ENCODE peak calls at places on chromosomes 4 and X, in four cellular contexts. T is psoas muscle, X is hepatocyte, Y is H9. E is an unnamed sample.

GRCh38 chrX:76802698-76803097 is 375.2 kb downstream of the MAGEE1 start:
- DNase-seq in T (no peak), X (no peak), Y (no peak), E (no peak)

GRCh38 chr4:70765368-70765767 is 43.6 kb downstream of the RUFY3 start:
- DNase-seq in T (no peak), X (no peak), Y (no peak), E (no peak)

GRCh38 chr4:86657910-86658309 is 63.8 kb downstream of the PTPN13 start:
- DNase-seq in T (no peak), X (no peak), Y (no peak), E (peak; percentile 27)

GRCh38 chr4:159206427-159206871 is 103.6 kb downstream of the RAPGEF2 start:
- DNase-seq in T (no peak), X (no peak), Y (no peak), E (peak; percentile 81)

GRCh38 chrX:78759081-78759480 is 11.6 kb downstream of the LPAR4 start:
- DNase-seq in T (no peak), X (no peak), Y (no peak), E (no peak)

GRCh38 chr4:84913176-84913575 is 53.3 kb downstream of the WDFY3 start:
- DNase-seq in T (no peak), X (no peak), Y (no peak), E (no peak)

GRCh38 chr4:151458148-151458547 is 49.2 kb downstream of the FHIP1A start:
- DNase-seq in T (no peak), X (no peak), Y (no peak), E (no peak)

GRCh38 chr4:52864816-52865215 is 2.7 kb downstream of the RASL11B start:
- DNase-seq in T (no peak), X (peak; percentile 67), Y (no peak), E (no peak)

GRCh38 chr4:1794809-1795303 is 1.8 kb downstream of the FGFR3 start:
- DNase-seq in T (no peak), X (no peak), Y (no peak), E (no peak)

GRCh38 chr4:103645991-103646390 is 73.8 kb downstream of the TACR3 start:
- DNase-seq in T (no peak), X (no peak), Y (no peak), E (no peak)

GRCh38 chr4:2288051-2288541 is 26.2 kb upstream of the MXD4 start:
- DNase-seq in T (no peak), X (no peak), Y (peak; percentile 18), E (no peak)

GRCh38 chr4:157994863-157995262 is 178.0 kb downstream of the GASK1B start:
- DNase-seq in T (no peak), X (peak; percentile 38), Y (no peak), E (no peak)

GRCh38 chr4:123602007-123602406 is 205.4 kb downstream of the SPRY1 start:
- DNase-seq in T (no peak), X (no peak), Y (no peak), E (no peak)

GRCh38 chrX:38232287-38232686 is 11.6 kb upstream of the SRPX start:
- DNase-seq in T (no peak), X (no peak), Y (no peak), E (no peak)

GRCh38 chrX:39418132-39418935 is 617.1 kb downstream of the MID1IP1 start:
- DNase-seq in T (no peak), X (no peak), Y (no peak), E (no peak)

GRCh38 chrX:106802388-106803275 is at the start of gene TBC1D8B:
- DNase-seq in T (peak; percentile 79), X (peak; percentile 86), Y (peak; percentile 82), E (peak; percentile 59)

GRCh38 chr4:153502584-153502983 is 36.4 kb downstream of the TMEM131L start:
- DNase-seq in T (no peak), X (no peak), Y (no peak), E (no peak)

GRCh38 chrX:120428309-120428708 is 40.8 kb downstream of the LAMP2 start:
- DNase-seq in T (no peak), X (peak; percentile 9), Y (no peak), E (no peak)

GRCh38 chrX:48937065-48937907 is 18.5 kb upstream of the PIM2 start:
- DNase-seq in T (peak; percentile 68), X (no peak), Y (no peak), E (peak; percentile 94)

GRCh38 chrX:44897539-44897938 is 24.6 kb downstream of the KDM6A start:
- DNase-seq in T (no peak), X (no peak), Y (no peak), E (no peak)

GRCh38 chr4:87848622-87849351 is 16.0 kb downstream of the MEPE start:
- DNase-seq in T (no peak), X (peak; percentile 79), Y (peak; percentile 44), E (peak; percentile 76)

GRCh38 chr4:155208258-155209054 is at the start of gene NPY2R:
- DNase-seq in T (peak; percentile 39), X (peak; percentile 28), Y (peak; percentile 78), E (no peak)

GRCh38 chr4:142396279-142396678 is 449.8 kb downstream of the INPP4B start:
- DNase-seq in T (no peak), X (no peak), Y (no peak), E (no peak)

GRCh38 chr4:87304659-87305277 is 17.9 kb downstream of the HSD17B13 start:
- DNase-seq in T (no peak), X (peak; percentile 19), Y (no peak), E (no peak)

GRCh38 chr4:6731301-6731641 is 15.3 kb downstream of the BLOC1S4 start:
- DNase-seq in T (no peak), X (no peak), Y (no peak), E (no peak)
- H3K4me1 ChIP-seq in T (peaks cover 12% of the 10 kb centered on the region), X (peaks cover 8% of the 10 kb centered on the region), Y (peaks cover 3% of the 10 kb centered on the region), E (no peaks in the 10 kb centered on the region)

GRCh38 chr4:37767019-37767418 is 59.5 kb upstream of the PGM2 start:
- DNase-seq in T (no peak), X (no peak), Y (no peak), E (no peak)

GRCh38 chr4:37767546-37767945 is 58.9 kb upstream of the PGM2 start:
- DNase-seq in T (peak; percentile 69), X (peak; percentile 39), Y (no peak), E (no peak)

GRCh38 chr4:37771771-37772170 is 54.7 kb upstream of the PGM2 start:
- DNase-seq in T (no peak), X (no peak), Y (no peak), E (no peak)

GRCh38 chr4:37770016-37770415 is 56.5 kb upstream of the PGM2 start:
- DNase-seq in T (no peak), X (no peak), Y (no peak), E (no peak)

GRCh38 chr4:37769590-37769989 is 56.9 kb upstream of the PGM2 start:
- DNase-seq in T (no peak), X (no peak), Y (no peak), E (no peak)
- TF ChIP-seq CTCF in T (no peak), X (no peak), Y (no peak), E (no peak)

GRCh38 chr4:6689506-6689960 is 4.1 kb upstream of the S100P start:
- DNase-seq in T (no peak), X (peak; percentile 31), Y (peak; percentile 53), E (no peak)
- H3K4me1 ChIP-seq in T (no peaks in the 10 kb centered on the region), X (peaks cover 44% of the 10 kb centered on the region), Y (no peaks in the 10 kb centered on the region), E (no peaks in the 10 kb centered on the region)

DNA sequence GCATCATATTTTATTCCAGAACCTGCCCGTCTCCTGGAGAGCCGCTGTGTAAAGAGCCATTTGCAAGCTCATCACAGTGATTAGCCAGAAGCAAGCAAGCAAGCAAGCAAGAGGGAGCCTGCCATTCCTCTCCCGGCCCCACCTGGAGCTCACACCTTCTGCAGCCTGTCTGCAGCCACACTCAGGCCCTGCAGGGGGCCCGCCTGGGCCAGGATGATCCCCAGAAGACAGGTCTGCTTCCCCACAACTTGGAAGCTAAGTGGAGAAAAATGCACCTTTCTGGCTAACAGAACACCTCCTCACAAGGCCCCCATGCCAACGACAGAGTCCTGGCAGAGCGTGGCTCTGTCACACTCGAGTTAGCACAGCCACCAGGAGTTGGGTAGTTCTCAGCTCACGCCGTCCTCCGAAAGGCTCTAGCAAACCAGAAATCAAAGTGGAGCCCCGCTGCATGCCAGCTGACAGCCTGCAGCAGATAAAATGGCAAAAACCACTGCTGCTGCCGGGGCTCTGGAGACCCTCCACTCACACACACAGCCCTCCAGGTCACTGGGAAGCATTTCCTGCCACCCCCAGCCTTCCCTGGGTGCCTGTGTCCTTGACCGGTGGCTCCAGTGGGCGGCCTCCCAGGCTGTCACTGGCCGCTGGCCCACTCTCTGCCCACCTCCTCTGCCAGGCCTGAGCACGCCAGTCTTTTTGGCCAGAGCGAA is 54.9 kb downstream of the DCTD start:
- DNase-seq in T (no peak), X (no peak), Y (peak; percentile 73), E (no peak)
- TF ChIP-seq CTCF in T (no peak), X (no peak), Y (peak; percentile 37), E (no peak)

GRCh38 chr4:185429660-185430059 is 3.9 kb upstream of the UFSP2 start:
- DNase-seq in T (no peak), X (no peak), Y (no peak), E (no peak)

GRCh38 chr4:185421366-185422124 is 4.2 kb downstream of the UFSP2 start:
- DNase-seq in T (no peak), X (no peak), Y (no peak), E (peak; percentile 8)

GRCh38 chr4:185424905-185425599 is 712 bp downstream of the UFSP2 start:
- DNase-seq in T (no peak), X (no peak), Y (no peak), E (peak; percentile 34)

GRCh38 chr4:185426960-185427688 is 1.4 kb upstream of the UFSP2 start:
- DNase-seq in T (no peak), X (no peak), Y (no peak), E (no peak)

GRCh38 chr4:185425600-185426352 is at the start of gene UFSP2:
- DNase-seq in T (peak; percentile 95), X (peak; percentile 93), Y (peak; percentile 88), E (peak; percentile 93)
- H3K4me1 ChIP-seq in T (peaks cover 35% of the 10 kb centered on the region), X (peaks cover 8% of the 10 kb centered on the region), Y (no peaks in the 10 kb centered on the region), E (peaks cover 24% of the 10 kb centered on the region)

GRCh38 chrX:23035493-23035892 is 35.7 kb downstream of the DDX53 start:
- DNase-seq in T (no peak), X (no peak), Y (peak; percentile 29), E (no peak)
- TF ChIP-seq CTCF in T (no peak), X (no peak), Y (peak; percentile 48), E (no peak)

GRCh38 chr4:139709660-139710059 is 44.0 kb downstream of the MGST2 start:
- DNase-seq in T (no peak), X (no peak), Y (no peak), E (no peak)

GRCh38 chr4:139710073-139710472 is 44.5 kb downstream of the MGST2 start:
- DNase-seq in T (no peak), X (no peak), Y (no peak), E (no peak)

GRCh38 chr4:139700568-139700967 is 34.9 kb downstream of the MGST2 start:
- DNase-seq in T (no peak), X (no peak), Y (no peak), E (no peak)

DNA sequence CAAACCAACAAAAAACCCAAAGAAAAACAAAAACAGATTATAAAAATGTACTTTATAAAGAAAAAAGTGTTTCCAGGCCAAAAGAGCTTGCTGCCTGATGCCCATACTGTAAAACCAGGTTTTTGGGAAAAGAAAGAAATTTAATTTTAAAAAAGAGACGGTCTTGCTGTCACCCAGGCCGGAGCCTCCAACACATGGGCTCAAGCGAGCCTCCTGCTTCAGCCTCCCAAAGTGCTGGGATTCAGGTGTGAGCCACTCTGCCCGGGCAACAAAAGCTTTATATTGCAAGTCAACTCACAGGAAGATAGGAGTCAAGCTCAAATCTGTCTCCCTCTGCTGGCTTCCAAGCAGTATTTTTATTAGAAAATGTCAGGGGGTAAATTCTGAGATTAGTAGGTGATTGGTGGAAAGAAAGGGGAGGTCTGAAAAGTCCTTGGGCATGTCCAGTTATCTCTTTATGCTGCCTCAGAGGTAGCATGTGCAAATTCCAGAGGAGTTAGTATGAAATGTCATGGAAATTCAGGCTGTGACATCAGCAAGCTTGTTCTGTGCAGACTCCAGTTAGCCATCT is 39.4 kb downstream of the MGST2 start:
- DNase-seq in T (no peak), X (no peak), Y (no peak), E (no peak)
- H3K4me1 ChIP-seq in T (peaks cover 1% of the 10 kb centered on the region), X (no peaks in the 10 kb centered on the region), Y (no peaks in the 10 kb centered on the region), E (no peaks in the 10 kb centered on the region)